ENCODE peak calls at places on chromosome 12, in seven cellular contexts. X, S, J, I, C, Z and G are unnamed samples.

GRCh38 chr12:8844665-8845064 is 22.2 kb downstream of the A2ML1 start:
- DNase-seq in X (peak), S (no peak), J (no peak), I (no peak), C (peak), Z (no peak), G (no peak)

GRCh38 chr12:29634057-29634456 is 136.6 kb upstream of the OVCH1 start:
- DNase-seq in X (peak), S (no peak), J (no peak), I (no peak), C (peak), Z (peak), G (peak)

GRCh38 chr12:63848450-63848849 is 4.0 kb downstream of the SRGAP1 start:
- DNase-seq in X (no peak), S (no peak), J (no peak), I (no peak), C (no peak), Z (no peak), G (no peak)

GRCh38 chr12:118052324-118053070 is 8.5 kb downstream of the WSB2 start:
- DNase-seq in X (peak), S (peak), J (peak), I (peak), C (peak), Z (peak), G (peak)

GRCh38 chr12:103640831-103641230 is 53.8 kb downstream of the STAB2 start:
- DNase-seq in X (no peak), S (no peak), J (no peak), I (no peak), C (no peak), Z (no peak), G (no peak)

GRCh38 chr12:24838531-24838950 is 110.4 kb downstream of the BCAT1 start:
- DNase-seq in X (peak), S (peak), J (no peak), I (peak), C (peak), Z (peak), G (peak)

GRCh38 chr12:26080911-26081310 is 43.9 kb downstream of the BHLHE41 start:
- DNase-seq in X (no peak), S (no peak), J (no peak), I (no peak), C (no peak), Z (no peak), G (no peak)

GRCh38 chr12:13208533-13209278 is 12.2 kb downstream of the EMP1 start:
- DNase-seq in X (peak), S (no peak), J (peak), I (no peak), C (peak), Z (no peak), G (no peak)

GRCh38 chr12:69600804-69601203 is 9.9 kb downstream of the LRRC10 start:
- DNase-seq in X (no peak), S (no peak), J (no peak), I (no peak), C (no peak), Z (no peak), G (no peak)

GRCh38 chr12:87586158-87586557 is 443.0 kb downstream of the C12orf50 start:
- DNase-seq in X (no peak), S (no peak), J (no peak), I (no peak), C (no peak), Z (no peak), G (no peak)

GRCh38 chr12:102833687-102834435 is 83.2 kb downstream of the PAH start:
- DNase-seq in X (peak), S (no peak), J (peak), I (peak), C (no peak), Z (no peak), G (no peak)

GRCh38 chr12:131831021-131831571 is 2.9 kb downstream of the MMP17 start:
- DNase-seq in X (no peak), S (no peak), J (no peak), I (no peak), C (no peak), Z (no peak), G (peak)

GRCh38 chr12:88453323-88453722 is 126.9 kb downstream of the KITLG start:
- DNase-seq in X (peak), S (no peak), J (no peak), I (no peak), C (peak), Z (peak), G (no peak)

GRCh38 chr12:115859231-115859630 is 418.3 kb downstream of the MED13L start:
- DNase-seq in X (no peak), S (no peak), J (no peak), I (no peak), C (no peak), Z (no peak), G (no peak)

DNA sequence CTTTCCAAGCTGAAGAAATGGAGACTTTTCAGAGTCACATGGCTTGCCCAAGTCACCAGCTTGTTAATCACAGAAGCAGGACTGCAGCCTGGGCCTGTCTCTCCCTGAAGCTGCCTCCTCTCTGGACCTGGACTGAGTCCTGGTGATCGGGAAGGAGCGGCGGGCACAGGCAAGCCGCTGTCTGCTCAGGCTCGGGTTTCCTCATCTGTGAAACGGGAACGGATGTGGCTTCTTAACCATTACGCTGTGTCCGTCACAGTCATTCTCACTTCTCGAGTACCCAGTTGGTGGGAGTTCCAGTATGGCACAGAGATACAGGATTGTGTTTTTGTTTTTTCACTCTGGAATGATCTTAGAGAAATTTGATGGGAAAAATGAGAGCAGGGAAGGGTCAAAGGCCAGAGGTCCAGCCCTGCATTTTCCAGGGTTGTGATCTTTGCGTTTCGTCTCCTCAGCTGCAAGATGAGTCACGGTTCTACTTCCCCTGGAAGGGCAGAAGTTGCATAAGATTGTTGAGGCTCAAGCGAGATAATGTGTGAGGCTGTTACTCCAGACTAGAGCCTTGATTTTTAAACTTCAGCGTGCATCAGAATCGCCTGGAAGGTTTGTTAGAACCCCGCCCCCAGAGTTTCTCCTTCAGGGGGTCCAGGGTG is 7.6 kb upstream of the LRTM2 start:
- DNase-seq in X (peak), S (no peak), J (no peak), I (peak), C (peak), Z (peak), G (peak)
- H3K4me3 ChIP-seq in X (no peak), S (no peak), J (no peak), I (no peak), C (no peak), Z (no peak), G (no peak)

DNA sequence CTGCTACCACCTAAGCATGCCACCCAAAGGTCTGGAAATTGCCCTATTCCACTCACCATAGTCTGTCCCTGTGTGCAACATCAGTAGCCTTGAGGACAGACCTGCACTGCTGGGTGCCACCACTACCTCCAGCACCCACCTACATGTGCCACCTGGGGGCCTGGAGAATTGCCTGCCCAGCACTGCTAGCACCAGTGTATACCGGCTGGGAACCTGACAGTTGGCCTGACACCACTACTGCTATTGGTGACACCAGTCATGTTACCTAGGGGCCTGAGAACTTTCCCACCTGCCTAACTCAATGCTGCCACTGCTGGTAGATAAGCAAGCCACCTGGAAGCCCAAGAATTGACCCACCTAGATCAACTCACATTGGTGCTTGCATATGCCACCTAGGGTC is 60.8 kb downstream of the CD163L1 start:
- DNase-seq in X (no peak), S (no peak), J (no peak), I (no peak), C (no peak), Z (no peak), G (no peak)
- H3K4me3 ChIP-seq in X (no peak), S (no peak), J (no peak), I (no peak), C (no peak), Z (no peak), G (no peak)

DNA sequence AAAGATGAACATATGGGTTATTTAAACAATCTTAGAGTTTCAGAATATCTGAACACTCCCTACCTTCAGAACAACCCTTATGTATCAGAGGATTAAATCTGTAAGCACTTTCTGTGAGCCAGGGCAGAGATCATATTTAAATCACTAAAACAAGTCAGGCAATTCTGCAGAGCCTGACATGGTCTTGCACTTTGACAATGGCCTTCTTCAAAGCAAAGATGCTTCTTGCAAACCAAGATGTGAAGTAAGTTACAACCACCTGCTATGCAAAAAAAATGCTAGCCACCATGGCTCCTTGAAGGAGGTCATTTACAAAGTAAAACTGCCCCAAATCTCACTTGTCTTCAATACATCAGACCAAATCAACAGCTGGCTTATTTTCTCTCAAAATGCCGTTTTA is 3.2 kb downstream of the PPP1CC start:
- DNase-seq in X (no peak), S (no peak), J (no peak), I (no peak), C (no peak), Z (no peak), G (no peak)
- H3K4me3 ChIP-seq in X (no peak), S (peak), J (peak), I (no peak), C (no peak), Z (no peak), G (peak)

GRCh38 chr12:27779837-27780611 is at the start of the genes KLHL42 and MANSC4:
- DNase-seq in X (peak), S (peak), J (peak), I (peak), C (peak), Z (peak), G (peak)

GRCh38 chr12:27779416-27779815 is 617 bp upstream of the KLHL42 start:
- DNase-seq in X (peak), S (no peak), J (peak), I (peak), C (no peak), Z (no peak), G (no peak)

GRCh38 chr12:27782481-27782880 is 2.4 kb upstream of the MANSC4 start:
- DNase-seq in X (no peak), S (no peak), J (no peak), I (no peak), C (no peak), Z (no peak), G (no peak)

GRCh38 chr12:27780612-27781408 is 774 bp upstream of the MANSC4 start:
- DNase-seq in X (peak), S (no peak), J (peak), I (peak), C (peak), Z (peak), G (peak)

GRCh38 chr12:27781680-27782079 is 1.6 kb upstream of the MANSC4 start:
- DNase-seq in X (peak), S (peak), J (peak), I (peak), C (peak), Z (no peak), G (peak)
- H3K4me3 ChIP-seq in X (peak), S (peak), J (peak), I (peak), C (peak), Z (peak), G (peak)

GRCh38 chr12:111868676-111869588 is 26.9 kb downstream of the MAPKAPK5 start:
- DNase-seq in X (no peak), S (no peak), J (peak), I (no peak), C (no peak), Z (no peak), G (no peak)
- H3K4me3 ChIP-seq in X (no peak), S (no peak), J (peak), I (no peak), C (no peak), Z (no peak), G (no peak)

DNA sequence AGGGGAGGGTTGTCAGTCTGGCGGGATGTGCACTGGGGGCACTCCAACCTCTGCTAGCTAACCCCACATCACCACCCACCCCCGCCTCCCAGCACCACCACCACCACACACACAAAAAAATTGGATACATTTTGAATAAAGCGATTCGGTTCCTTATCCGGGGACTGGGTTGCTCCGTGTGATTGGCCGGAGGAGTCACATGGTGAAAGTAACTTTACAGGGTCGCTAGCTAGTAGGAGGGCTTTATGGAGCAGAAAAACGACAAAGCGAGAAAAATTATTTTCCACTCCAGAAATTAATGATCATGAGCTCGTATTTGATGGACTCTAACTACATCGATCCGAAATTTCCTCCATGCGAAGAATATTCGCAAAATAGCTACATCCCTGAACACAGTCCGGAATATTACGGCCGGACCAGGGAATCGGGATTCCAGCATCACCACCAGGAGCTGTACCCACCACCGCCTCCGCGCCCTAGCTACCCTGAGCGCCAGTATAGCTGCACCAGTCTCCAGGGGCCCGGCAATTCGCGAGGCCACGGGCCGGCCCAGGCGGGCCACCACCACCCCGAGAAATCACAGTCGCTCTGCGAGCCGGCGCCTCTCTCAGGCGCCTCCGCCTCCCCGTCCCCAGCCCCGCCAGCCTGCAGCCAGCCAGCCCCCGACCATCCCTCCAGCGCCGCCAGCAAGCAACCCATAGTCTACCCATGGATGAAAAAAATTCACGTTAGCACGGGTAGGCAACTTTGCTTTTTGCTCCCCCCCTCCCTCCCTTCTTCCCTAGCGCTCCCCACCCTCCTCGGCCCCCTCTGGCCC is at the start of gene HOXC4:
- DNase-seq in X (no peak), S (no peak), J (no peak), I (no peak), C (peak), Z (no peak), G (no peak)
- H3K4me3 ChIP-seq in X (no peak), S (peak), J (peak), I (peak), C (peak), Z (no peak), G (peak)

DNA sequence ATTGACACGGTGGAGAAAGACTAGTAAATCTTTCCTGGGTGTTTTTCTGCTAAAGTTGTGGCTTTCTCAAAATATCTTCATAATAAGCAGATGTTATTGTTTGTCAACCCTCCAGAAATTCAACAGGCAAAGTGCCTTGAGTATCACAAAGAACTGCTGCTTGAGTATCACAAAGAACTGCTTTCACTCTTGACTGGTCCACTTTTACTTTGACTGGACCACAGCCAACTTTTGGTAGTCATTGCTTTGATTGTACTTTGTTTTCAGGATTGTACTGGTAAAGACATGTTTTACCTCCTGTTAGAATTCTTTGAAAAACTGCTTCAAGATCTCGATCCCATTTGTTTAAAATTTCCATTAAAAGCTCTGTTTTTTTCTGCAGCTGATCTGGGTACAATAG is 62.6 kb downstream of the PDZRN4 start:
- DNase-seq in X (peak), S (peak), J (no peak), I (peak), C (no peak), Z (no peak), G (no peak)
- H3K4me3 ChIP-seq in X (no peak), S (no peak), J (no peak), I (no peak), C (no peak), Z (no peak), G (no peak)

DNA sequence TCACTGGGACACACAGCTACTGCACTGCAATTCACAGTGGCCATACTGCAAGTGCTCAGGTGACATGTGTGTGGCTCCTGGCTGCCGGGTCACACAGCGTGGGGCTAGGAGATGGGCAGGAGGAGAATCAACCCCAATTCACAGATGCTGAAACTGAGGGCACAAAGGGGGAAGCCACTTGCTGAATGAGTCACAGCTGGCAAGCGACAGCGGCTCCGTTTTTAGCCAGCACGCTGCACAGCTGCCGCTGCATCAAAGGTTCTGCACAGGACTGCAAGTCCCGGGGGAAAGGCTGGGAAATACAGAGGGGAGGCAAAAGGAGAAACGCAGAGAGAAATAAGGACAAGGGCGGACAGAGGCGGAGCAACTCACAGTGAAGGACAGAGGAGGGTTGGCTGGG is 57.9 kb downstream of the KDM2B start:
- DNase-seq in X (no peak), S (no peak), J (no peak), I (no peak), C (no peak), Z (no peak), G (no peak)
- H3K4me3 ChIP-seq in X (no peak), S (no peak), J (no peak), I (no peak), C (no peak), Z (no peak), G (no peak)

DNA sequence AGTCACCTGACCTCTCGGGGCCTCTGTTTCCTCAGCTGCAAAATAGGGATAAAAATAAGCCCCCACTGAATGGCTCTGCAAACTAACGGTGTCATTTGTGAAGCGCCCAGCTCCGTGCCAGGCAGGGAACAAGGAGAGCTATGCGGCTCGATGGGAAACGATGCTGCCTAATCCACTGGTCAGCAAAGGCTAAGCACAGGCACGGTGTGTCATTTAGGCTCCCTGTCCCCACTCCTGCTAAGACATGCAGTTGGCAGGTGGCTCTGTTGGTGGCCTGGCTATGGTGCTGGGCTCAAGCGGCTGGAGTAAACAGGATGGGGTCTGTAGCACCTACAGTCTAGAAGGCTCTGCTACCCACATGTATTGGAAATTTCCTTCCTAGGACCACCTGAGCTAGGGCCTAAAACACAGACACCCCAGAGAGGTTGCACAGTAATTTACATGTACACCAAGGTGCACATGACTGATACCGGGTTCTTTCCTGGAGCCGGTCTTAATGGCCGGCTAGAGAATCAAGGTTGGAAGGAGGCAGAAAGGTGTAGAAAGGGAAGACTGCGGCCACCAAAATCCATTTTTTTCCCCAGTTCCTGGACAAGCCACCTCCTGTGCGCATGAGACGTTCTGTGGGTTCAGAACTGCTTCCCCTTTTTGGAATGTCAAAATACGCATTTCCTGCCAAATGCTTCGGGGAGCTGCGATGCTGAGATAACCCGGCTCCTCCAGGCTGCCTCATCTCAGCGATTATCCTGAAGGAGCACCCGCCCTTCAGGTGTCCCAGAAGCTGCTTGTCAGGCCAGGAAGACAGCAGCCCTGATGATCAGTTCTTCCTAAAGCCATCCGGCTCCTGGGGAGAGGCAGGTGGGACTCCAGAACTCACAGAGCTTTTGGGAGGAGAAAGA is 1.0 kb downstream of the CACNA2D4 start:
- DNase-seq in X (no peak), S (no peak), J (no peak), I (no peak), C (no peak), Z (no peak), G (no peak)
- H3K4me3 ChIP-seq in X (no peak), S (no peak), J (no peak), I (no peak), C (no peak), Z (no peak), G (no peak)